ENCODE peak calls at places on chromosomes 5 and 9, in ten cellular contexts. One of them, this sample, is unnamed.

GRCh38 chr5:109857405-109858031 is 167.8 kb downstream of the MAN2A1 start:
- DNase-seq in fibroblast of the aortic adventitia: no peak
- DNase-seq in NCI-H1694 treated with DMSO at 0.1 percent for 48 hours: no peak
- DNase-seq in activated CD4-positive, CD25-positive, alpha-beta regulatory T cell: no peak
- DNase-seq in NCI-H1417 treated with DMSO at 0.1 percent for 48 hours: peak
- DNase-seq in CD8-positive, alpha-beta T cell: peak
- DNase-seq in H4: no peak
- DNase-seq in activated CD8-positive, alpha-beta T cell treated with anti-CD3 and anti-CD28 coated beads, Interleukin-2, amount 10 ng/mL, durations not matched to agents 7 days and 5 days: peak
- DNase-seq in OCI-LY7: no peak
- DNase-seq in lower lobe of right lung: no peak
- DNase-seq in this sample: no peak

GRCh38 chr5:102886586-102886985 is 131.5 kb downstream of the PAM start:
- DNase-seq in OCI-LY7: no peak
- DNase-seq in activated CD8-positive, alpha-beta T cell treated with anti-CD3 and anti-CD28 coated beads, Interleukin-2, amount 10 ng/mL, durations not matched to agents 7 days and 5 days: no peak
- DNase-seq in NCI-H1694 treated with DMSO at 0.1 percent for 48 hours: no peak
- DNase-seq in fibroblast of the aortic adventitia: no peak
- DNase-seq in activated CD4-positive, CD25-positive, alpha-beta regulatory T cell: no peak
- DNase-seq in lower lobe of right lung: no peak
- DNase-seq in CD8-positive, alpha-beta T cell: no peak
- DNase-seq in NCI-H1417 treated with DMSO at 0.1 percent for 48 hours: no peak
- DNase-seq in H4: no peak
- DNase-seq in this sample: no peak

GRCh38 chr5:81601912-81602311 is 149.0 kb downstream of the SSBP2 start:
- DNase-seq in lower lobe of right lung: no peak
- DNase-seq in NCI-H1417 treated with DMSO at 0.1 percent for 48 hours: no peak
- DNase-seq in OCI-LY7: no peak
- DNase-seq in CD8-positive, alpha-beta T cell: no peak
- DNase-seq in fibroblast of the aortic adventitia: peak
- DNase-seq in NCI-H1694 treated with DMSO at 0.1 percent for 48 hours: no peak
- DNase-seq in activated CD4-positive, CD25-positive, alpha-beta regulatory T cell: no peak
- DNase-seq in activated CD8-positive, alpha-beta T cell treated with anti-CD3 and anti-CD28 coated beads, Interleukin-2, amount 10 ng/mL, durations not matched to agents 7 days and 5 days: no peak
- DNase-seq in H4: no peak
- DNase-seq in this sample: no peak

GRCh38 chr9:116661037-116661954 is 25.8 kb upstream of the TRIM32 start:
- DNase-seq in fibroblast of the aortic adventitia: peak
- DNase-seq in activated CD8-positive, alpha-beta T cell treated with anti-CD3 and anti-CD28 coated beads, Interleukin-2, amount 10 ng/mL, durations not matched to agents 7 days and 5 days: peak
- DNase-seq in CD8-positive, alpha-beta T cell: no peak
- DNase-seq in NCI-H1417 treated with DMSO at 0.1 percent for 48 hours: no peak
- DNase-seq in NCI-H1694 treated with DMSO at 0.1 percent for 48 hours: peak
- DNase-seq in lower lobe of right lung: no peak
- DNase-seq in OCI-LY7: peak
- DNase-seq in activated CD4-positive, CD25-positive, alpha-beta regulatory T cell: no peak
- DNase-seq in H4: peak
- DNase-seq in this sample: peak

GRCh38 chr9:95264954-95265615 is 52.4 kb downstream of the FANCC start:
- DNase-seq in activated CD4-positive, CD25-positive, alpha-beta regulatory T cell: no peak
- DNase-seq in fibroblast of the aortic adventitia: peak
- DNase-seq in lower lobe of right lung: no peak
- DNase-seq in OCI-LY7: peak
- DNase-seq in NCI-H1417 treated with DMSO at 0.1 percent for 48 hours: no peak
- DNase-seq in CD8-positive, alpha-beta T cell: no peak
- DNase-seq in NCI-H1694 treated with DMSO at 0.1 percent for 48 hours: no peak
- DNase-seq in H4: peak
- DNase-seq in activated CD8-positive, alpha-beta T cell treated with anti-CD3 and anti-CD28 coated beads, Interleukin-2, amount 10 ng/mL, durations not matched to agents 7 days and 5 days: no peak
- DNase-seq in this sample: no peak

GRCh38 chr5:76718381-76718832 is 2.5 kb downstream of the F2R start:
- DNase-seq in fibroblast of the aortic adventitia: no peak
- DNase-seq in lower lobe of right lung: no peak
- DNase-seq in activated CD8-positive, alpha-beta T cell treated with anti-CD3 and anti-CD28 coated beads, Interleukin-2, amount 10 ng/mL, durations not matched to agents 7 days and 5 days: no peak
- DNase-seq in NCI-H1694 treated with DMSO at 0.1 percent for 48 hours: no peak
- DNase-seq in NCI-H1417 treated with DMSO at 0.1 percent for 48 hours: no peak
- DNase-seq in activated CD4-positive, CD25-positive, alpha-beta regulatory T cell: no peak
- DNase-seq in OCI-LY7: no peak
- DNase-seq in CD8-positive, alpha-beta T cell: no peak
- DNase-seq in H4: no peak
- DNase-seq in this sample: no peak

GRCh38 chr9:137412431-137412830 is 10.5 kb downstream of the EXD3 start:
- DNase-seq in NCI-H1417 treated with DMSO at 0.1 percent for 48 hours: no peak
- DNase-seq in OCI-LY7: no peak
- DNase-seq in NCI-H1694 treated with DMSO at 0.1 percent for 48 hours: no peak
- DNase-seq in fibroblast of the aortic adventitia: no peak
- DNase-seq in activated CD8-positive, alpha-beta T cell treated with anti-CD3 and anti-CD28 coated beads, Interleukin-2, amount 10 ng/mL, durations not matched to agents 7 days and 5 days: no peak
- DNase-seq in H4: no peak
- DNase-seq in CD8-positive, alpha-beta T cell: no peak
- DNase-seq in lower lobe of right lung: no peak
- DNase-seq in activated CD4-positive, CD25-positive, alpha-beta regulatory T cell: no peak
- DNase-seq in this sample: no peak

GRCh38 chr9:98482248-98482647 is 226.5 kb downstream of the GABBR2 start:
- DNase-seq in NCI-H1417 treated with DMSO at 0.1 percent for 48 hours: no peak
- DNase-seq in activated CD4-positive, CD25-positive, alpha-beta regulatory T cell: no peak
- DNase-seq in NCI-H1694 treated with DMSO at 0.1 percent for 48 hours: no peak
- DNase-seq in lower lobe of right lung: no peak
- DNase-seq in OCI-LY7: no peak
- DNase-seq in H4: no peak
- DNase-seq in fibroblast of the aortic adventitia: no peak
- DNase-seq in CD8-positive, alpha-beta T cell: no peak
- DNase-seq in activated CD8-positive, alpha-beta T cell treated with anti-CD3 and anti-CD28 coated beads, Interleukin-2, amount 10 ng/mL, durations not matched to agents 7 days and 5 days: no peak
- DNase-seq in this sample: no peak

GRCh38 chr5:177317959-177318377 is 6.3 kb upstream of the MXD3 start:
- DNase-seq in activated CD8-positive, alpha-beta T cell treated with anti-CD3 and anti-CD28 coated beads, Interleukin-2, amount 10 ng/mL, durations not matched to agents 7 days and 5 days: peak
- DNase-seq in fibroblast of the aortic adventitia: peak
- DNase-seq in activated CD4-positive, CD25-positive, alpha-beta regulatory T cell: peak
- DNase-seq in H4: peak
- DNase-seq in lower lobe of right lung: peak
- DNase-seq in NCI-H1417 treated with DMSO at 0.1 percent for 48 hours: no peak
- DNase-seq in OCI-LY7: peak
- DNase-seq in CD8-positive, alpha-beta T cell: peak
- DNase-seq in NCI-H1694 treated with DMSO at 0.1 percent for 48 hours: peak
- DNase-seq in this sample: peak

GRCh38 chr9:65400886-65401285 is 115.9 kb upstream of the FOXD4L5 start:
- DNase-seq in H4: no peak
- DNase-seq in NCI-H1417 treated with DMSO at 0.1 percent for 48 hours: no peak
- DNase-seq in OCI-LY7: no peak
- DNase-seq in lower lobe of right lung: no peak
- DNase-seq in fibroblast of the aortic adventitia: no peak
- DNase-seq in activated CD4-positive, CD25-positive, alpha-beta regulatory T cell: no peak
- DNase-seq in activated CD8-positive, alpha-beta T cell treated with anti-CD3 and anti-CD28 coated beads, Interleukin-2, amount 10 ng/mL, durations not matched to agents 7 days and 5 days: no peak
- DNase-seq in CD8-positive, alpha-beta T cell: no peak
- DNase-seq in NCI-H1694 treated with DMSO at 0.1 percent for 48 hours: no peak
- DNase-seq in this sample: no peak

GRCh38 chr5:142688278-142688677 is 2.4 kb upstream of the FGF1 start:
- DNase-seq in fibroblast of the aortic adventitia: no peak
- DNase-seq in H4: no peak
- DNase-seq in activated CD8-positive, alpha-beta T cell treated with anti-CD3 and anti-CD28 coated beads, Interleukin-2, amount 10 ng/mL, durations not matched to agents 7 days and 5 days: no peak
- DNase-seq in OCI-LY7: no peak
- DNase-seq in NCI-H1694 treated with DMSO at 0.1 percent for 48 hours: no peak
- DNase-seq in lower lobe of right lung: no peak
- DNase-seq in CD8-positive, alpha-beta T cell: no peak
- DNase-seq in activated CD4-positive, CD25-positive, alpha-beta regulatory T cell: no peak
- DNase-seq in NCI-H1417 treated with DMSO at 0.1 percent for 48 hours: no peak
- DNase-seq in this sample: no peak

GRCh38 chr9:19209188-19209587 is 21.3 kb upstream of the DENND4C start:
- DNase-seq in OCI-LY7: no peak
- DNase-seq in lower lobe of right lung: no peak
- DNase-seq in fibroblast of the aortic adventitia: no peak
- DNase-seq in NCI-H1417 treated with DMSO at 0.1 percent for 48 hours: no peak
- DNase-seq in H4: no peak
- DNase-seq in NCI-H1694 treated with DMSO at 0.1 percent for 48 hours: no peak
- DNase-seq in activated CD4-positive, CD25-positive, alpha-beta regulatory T cell: no peak
- DNase-seq in activated CD8-positive, alpha-beta T cell treated with anti-CD3 and anti-CD28 coated beads, Interleukin-2, amount 10 ng/mL, durations not matched to agents 7 days and 5 days: no peak
- DNase-seq in CD8-positive, alpha-beta T cell: no peak
- DNase-seq in this sample: no peak

GRCh38 chr9:23441275-23441674 is 384.8 kb downstream of the ELAVL2 start:
- DNase-seq in OCI-LY7: no peak
- DNase-seq in CD8-positive, alpha-beta T cell: no peak
- DNase-seq in NCI-H1417 treated with DMSO at 0.1 percent for 48 hours: no peak
- DNase-seq in fibroblast of the aortic adventitia: no peak
- DNase-seq in activated CD8-positive, alpha-beta T cell treated with anti-CD3 and anti-CD28 coated beads, Interleukin-2, amount 10 ng/mL, durations not matched to agents 7 days and 5 days: no peak
- DNase-seq in activated CD4-positive, CD25-positive, alpha-beta regulatory T cell: no peak
- DNase-seq in NCI-H1694 treated with DMSO at 0.1 percent for 48 hours: no peak
- DNase-seq in H4: no peak
- DNase-seq in lower lobe of right lung: no peak
- DNase-seq in this sample: no peak

GRCh38 chr9:132125361-132125760 is 36.5 kb upstream of the NTNG2 start:
- DNase-seq in activated CD8-positive, alpha-beta T cell treated with anti-CD3 and anti-CD28 coated beads, Interleukin-2, amount 10 ng/mL, durations not matched to agents 7 days and 5 days: no peak
- DNase-seq in OCI-LY7: no peak
- DNase-seq in NCI-H1694 treated with DMSO at 0.1 percent for 48 hours: no peak
- DNase-seq in lower lobe of right lung: no peak
- DNase-seq in NCI-H1417 treated with DMSO at 0.1 percent for 48 hours: no peak
- DNase-seq in activated CD4-positive, CD25-positive, alpha-beta regulatory T cell: no peak
- DNase-seq in H4: no peak
- DNase-seq in CD8-positive, alpha-beta T cell: no peak
- DNase-seq in fibroblast of the aortic adventitia: no peak
- DNase-seq in this sample: no peak

GRCh38 chr9:79610019-79610760 is 38.4 kb downstream of the TLE4 start:
- DNase-seq in NCI-H1694 treated with DMSO at 0.1 percent for 48 hours: no peak
- DNase-seq in OCI-LY7: no peak
- DNase-seq in H4: no peak
- DNase-seq in activated CD4-positive, CD25-positive, alpha-beta regulatory T cell: no peak
- DNase-seq in lower lobe of right lung: no peak
- DNase-seq in NCI-H1417 treated with DMSO at 0.1 percent for 48 hours: no peak
- DNase-seq in fibroblast of the aortic adventitia: no peak
- DNase-seq in activated CD8-positive, alpha-beta T cell treated with anti-CD3 and anti-CD28 coated beads, Interleukin-2, amount 10 ng/mL, durations not matched to agents 7 days and 5 days: no peak
- DNase-seq in CD8-positive, alpha-beta T cell: no peak
- DNase-seq in this sample: no peak